ENCODE peak calls at places on chromosomes 4 and X, in eight cellular contexts. P is effector CD8-positive, alpha-beta T cell; U is NCI-H1436 treated with DMSO at 0.1 percent for 48 hours; M is ACHN; K is stimulated activated CD4-positive, alpha-beta T cell treated with anti-CD3 and anti-CD28 coated beads, Interleukin-15, amount 100 ng/mL, for 24 hours; C is activated T-helper 1 cell treated with anti-CD3 and anti-CD28 coated beads, Interleukin-2, amount 50 U/mL, for 16 hours; R is GM23248; B is NCI-H2029. W is an unnamed sample.

GRCh38 chr4:67746797-67747495 is 7.2 kb downstream of the GNRHR start:
- DNase-seq in P (no peak), U (no peak), M (peak), K (no peak), C (no peak), R (peak), B (no peak), W (peak)

GRCh38 chrX:23799469-23800065 is 16.6 kb downstream of the SAT1 start:
- DNase-seq in P (no peak), U (no peak), M (no peak), K (no peak), C (no peak), R (peak), B (no peak), W (no peak)

GRCh38 chrX:29012867-29013266 is 425.6 kb downstream of the IL1RAPL1 start:
- DNase-seq in P (no peak), U (no peak), M (no peak), K (no peak), C (no peak), R (no peak), B (no peak), W (no peak)

GRCh38 chrX:51496501-51497291 is at the start of gene NUDT11:
- DNase-seq in P (no peak), U (no peak), M (peak), K (peak), C (no peak), R (peak), B (no peak), W (no peak)

GRCh38 chrX:155417769-155418168 is 35.9 kb downstream of the F8A2 start:
- DNase-seq in P (no peak), U (no peak), M (no peak), K (no peak), C (no peak), R (no peak), B (no peak), W (no peak)

GRCh38 chr4:104859601-104860000 is 287.1 kb upstream of the TET2 start:
- DNase-seq in P (no peak), U (no peak), M (no peak), K (no peak), C (no peak), R (peak), B (no peak), W (no peak)

GRCh38 chrX:153245288-153245731 is 66.2 kb downstream of the MAGEA1 start:
- DNase-seq in P (no peak), U (no peak), M (peak), K (no peak), C (no peak), R (no peak), B (peak), W (no peak)

GRCh38 chr4:20391224-20391623 is 139.5 kb downstream of the SLIT2 start:
- DNase-seq in P (no peak), U (no peak), M (no peak), K (no peak), C (no peak), R (peak), B (no peak), W (no peak)

GRCh38 chrX:47662144-47662657 is 3.2 kb upstream of the UXT start:
- DNase-seq in P (no peak), U (no peak), M (peak), K (peak), C (no peak), R (peak), B (no peak), W (no peak)

GRCh38 chr4:110640608-110641007 is 17.7 kb upstream of the PITX2 start:
- DNase-seq in P (no peak), U (no peak), M (no peak), K (no peak), C (no peak), R (no peak), B (no peak), W (no peak)

GRCh38 chr4:44583393-44583792 is 68.0 kb downstream of the YIPF7 start:
- DNase-seq in P (no peak), U (no peak), M (peak), K (no peak), C (no peak), R (peak), B (peak), W (peak)

GRCh38 chrX:12304261-12304660 is 166.0 kb downstream of the FRMPD4 start:
- DNase-seq in P (no peak), U (no peak), M (no peak), K (no peak), C (no peak), R (peak), B (no peak), W (peak)

GRCh38 chr4:18689308-18689915 is 667.9 kb upstream of the LCORL start:
- DNase-seq in P (no peak), U (no peak), M (peak), K (peak), C (no peak), R (peak), B (peak), W (peak)

GRCh38 chr4:104493071-104493831 is 1.4 kb downstream of the CXXC4 start:
- DNase-seq in P (no peak), U (no peak), M (no peak), K (no peak), C (no peak), R (no peak), B (no peak), W (no peak)

GRCh38 chr4:8045909-8046308 is 106.2 kb upstream of the AFAP1 start:
- DNase-seq in P (no peak), U (no peak), M (no peak), K (no peak), C (no peak), R (no peak), B (peak), W (no peak)

GRCh38 chr4:8896071-8896470 is 24.4 kb upstream of the HMX1 start:
- DNase-seq in P (no peak), U (no peak), M (no peak), K (no peak), C (no peak), R (no peak), B (no peak), W (no peak)

GRCh38 chr4:109921384-109921808 is 8.7 kb downstream of the EGF start:
- DNase-seq in P (no peak), U (no peak), M (peak), K (no peak), C (no peak), R (peak), B (no peak), W (no peak)

GRCh38 chrX:76971393-76972376 is 475.5 kb upstream of the FGF16 start:
- DNase-seq in P (no peak), U (no peak), M (no peak), K (no peak), C (no peak), R (no peak), B (no peak), W (no peak)

GRCh38 chrX:154096140-154097002 is 1.1 kb downstream of the MECP2 start:
- DNase-seq in P (peak), U (no peak), M (peak), K (peak), C (no peak), R (peak), B (no peak), W (peak)

GRCh38 chrX:15416133-15416993 is 32.1 kb upstream of the VEGFD start:
- DNase-seq in P (no peak), U (no peak), M (no peak), K (no peak), C (no peak), R (peak), B (no peak), W (peak)

GRCh38 chr4:604131-604530 is 21.2 kb upstream of the PDE6B start:
- DNase-seq in P (no peak), U (no peak), M (no peak), K (peak), C (no peak), R (no peak), B (no peak), W (peak)